ENCODE peak calls at places on chromosomes 12 and 14, in four cellular contexts. W is HepG2, Z is GM12878, T is H1. F is an unnamed sample.

GRCh38 chr14:66974397-66975025 is 214.7 kb upstream of the GARIN2 start:
- DNase-seq in Z (no peak), T (no peak), W (no peak), F (no peak)

GRCh38 chr14:58549358-58549757 is 88.4 kb upstream of the DACT1 start:
- DNase-seq in Z (no peak), W (no peak), T (no peak), F (no peak)

GRCh38 chr12:15532364-15532977 is 210.2 kb downstream of the PTPRO start:
- DNase-seq in T (peak), W (peak), Z (peak), F (peak)

GRCh38 chr12:121187501-121187900 is 22.4 kb upstream of the P2RX4 start:
- DNase-seq in W (no peak), T (no peak), Z (no peak), F (no peak)

GRCh38 chr14:89037065-89037464 is 212.6 kb downstream of the TTC8 start:
- DNase-seq in W (no peak), Z (no peak), T (no peak), F (no peak)

GRCh38 chr12:40718878-40719372 is 26.7 kb downstream of the CNTN1 start:
- DNase-seq in W (no peak), Z (no peak), T (no peak), F (no peak)

GRCh38 chr12:54003625-54004024 is 3.7 kb downstream of the HOXC9 start:
- DNase-seq in T (no peak), W (no peak), Z (no peak), F (no peak)

GRCh38 chr12:55820679-55821078 is 2.8 kb downstream of the ORMDL2 start:
- DNase-seq in T (no peak), Z (no peak), W (peak), F (no peak)

GRCh38 chr12:76782440-76782996 is 18.6 kb downstream of the ZDHHC17 start:
- DNase-seq in Z (no peak), T (no peak), W (peak), F (no peak)

GRCh38 chr14:61498303-61498702 is 176.9 kb downstream of the PRKCH start:
- DNase-seq in T (no peak), Z (no peak), W (no peak), F (no peak)

GRCh38 chr14:87049886-87050820 is 942.8 kb downstream of the GALC start:
- DNase-seq in Z (no peak), T (peak), W (peak), F (peak)

GRCh38 chr14:60632777-60633176 is 16.5 kb downstream of the SIX1 start:
- DNase-seq in W (no peak), T (no peak), Z (peak), F (no peak)

GRCh38 chr12:26548227-26548626 is 284.8 kb downstream of the ITPR2 start:
- DNase-seq in W (no peak), T (no peak), Z (no peak), F (no peak)

GRCh38 chr12:26551385-26551784 is 281.6 kb downstream of the ITPR2 start:
- DNase-seq in W (no peak), T (no peak), Z (no peak), F (no peak)

GRCh38 chr12:26546535-26547314 is 286.3 kb downstream of the ITPR2 start:
- DNase-seq in Z (no peak), T (no peak), W (no peak), F (no peak)
- TF ChIP-seq YY1 in Z (no peak), T (no peak), W (no peak), F (no peak)

GRCh38 chr12:131917139-131917710 is 11.9 kb upstream of the PUS1 start:
- DNase-seq in T (no peak), W (no peak), Z (no peak), F (no peak)
- TF ChIP-seq SUZ12 in T (no peak), W (no peak), Z (no peak), F (no peak)

GRCh38 chr12:93957870-93958269 is 190.5 kb upstream of the PLXNC1 start:
- DNase-seq in Z (no peak), W (no peak), T (no peak), F (no peak)

GRCh38 chr12:93954160-93955112 is 193.9 kb upstream of the PLXNC1 start:
- DNase-seq in W (no peak), Z (no peak), T (no peak), F (no peak)

GRCh38 chr12:93956551-93956950 is 191.8 kb upstream of the PLXNC1 start:
- DNase-seq in T (no peak), W (no peak), Z (no peak), F (no peak)

GRCh38 chr12:93959657-93960056 is 188.7 kb upstream of the PLXNC1 start:
- DNase-seq in T (no peak), Z (no peak), W (no peak), F (no peak)

DNA sequence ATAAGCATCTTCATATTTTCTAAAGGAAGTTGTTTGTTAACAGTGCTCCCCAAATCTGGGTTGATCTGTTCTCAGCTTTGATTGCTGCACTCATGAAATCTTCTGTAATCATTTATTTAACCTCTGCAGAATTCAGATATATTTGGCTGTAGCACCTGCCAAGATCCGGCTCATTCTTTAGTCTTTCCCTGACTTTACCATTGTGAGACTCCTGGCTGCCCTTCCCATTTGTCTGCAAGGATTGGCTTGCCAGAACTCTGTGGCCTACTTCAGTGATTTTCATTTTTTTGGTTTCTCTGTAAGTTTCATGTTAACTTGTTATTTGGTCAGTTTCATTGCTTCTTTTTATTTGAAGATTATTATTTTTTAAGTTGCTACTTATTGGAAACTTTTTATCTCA is 191.2 kb upstream of the PLXNC1 start:
- DNase-seq in T (no peak), W (no peak), Z (no peak), F (no peak)
- TF ChIP-seq YY1 in T (no peak), W (no peak), Z (no peak), F (no peak)

GRCh38 chr12:3040026-3040656 is 37.0 kb upstream of the TSPAN9 start:
- DNase-seq in Z (no peak), W (no peak), T (no peak), F (no peak)
- TF ChIP-seq SUZ12 in Z (no peak), W (no peak), T (no peak), F (no peak)

GRCh38 chr12:96140110-96140509 is 54.1 kb upstream of the ELK3 start:
- DNase-seq in W (no peak), T (no peak), Z (no peak), F (no peak)
- TF ChIP-seq YY1 in W (no peak), T (no peak), Z (no peak), F (no peak)

GRCh38 chr14:52467515-52468266 is 84.6 kb downstream of the TXNDC16 start:
- DNase-seq in W (no peak), T (no peak), Z (no peak), F (no peak)

GRCh38 chr14:52472728-52473127 is 79.6 kb downstream of the TXNDC16 start:
- DNase-seq in W (no peak), T (no peak), Z (no peak), F (no peak)

DNA sequence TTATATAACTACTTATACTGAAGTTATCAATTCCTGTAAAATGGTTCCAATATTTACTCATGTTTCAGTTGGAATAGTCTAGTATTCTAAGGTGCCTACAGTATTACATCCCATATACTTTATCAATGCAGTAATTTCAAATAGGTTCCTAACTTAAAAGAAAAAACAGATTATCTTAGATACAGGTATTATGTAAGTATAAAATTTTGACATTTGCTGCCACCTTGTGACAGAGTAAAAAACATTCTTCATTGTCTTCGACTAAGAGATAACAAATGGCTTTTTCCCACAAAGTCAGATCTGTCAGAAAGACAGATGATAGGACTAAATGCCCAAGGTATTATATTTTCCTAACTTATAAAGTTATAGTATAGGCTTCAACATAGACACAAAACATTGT is 78.7 kb downstream of the TXNDC16 start:
- DNase-seq in Z (no peak), T (no peak), W (peak), F (peak)
- TF ChIP-seq SUZ12 in Z (no peak), T (no peak), W (no peak), F (no peak)

F was measured in NT2/D1.